ENCODE peak calls at places on chromosomes 6 and 20, in five cellular contexts. D is NCI-H1105 treated with DMSO at 0.1 percent for 48 hours, A is neuronal stem cell, V is Calu3, E is HCT116. W is an unnamed sample.

GRCh38 chr6:101286146-101286545 is 107.4 kb upstream of the GRIK2 start:
- DNase-seq in D (no peak), V (no peak), A (no peak), E (no peak), W (no peak)

GRCh38 chr6:22631101-22631500 is 61.7 kb downstream of the HDGFL1 start:
- DNase-seq in D (no peak), A (no peak), E (no peak), V (no peak), W (no peak)

GRCh38 chr20:5400164-5400762 is 83.5 kb upstream of the PROKR2 start:
- DNase-seq in A (peak; percentile 67), E (no peak), D (no peak), V (peak; percentile 15), W (no peak)

GRCh38 chr6:164164921-164165320 is 750.4 kb downstream of the QKI start:
- DNase-seq in E (no peak), V (no peak), A (no peak), D (no peak), W (no peak)

GRCh38 chr20:17562804-17563305 is 7.0 kb upstream of the DSTN start:
- DNase-seq in E (no peak), V (no peak), D (no peak), A (no peak), W (no peak)

GRCh38 chr6:15527838-15528617 is 134.8 kb downstream of the DTNBP1 start:
- DNase-seq in E (no peak), A (no peak), V (no peak), D (no peak), W (no peak)

GRCh38 chr6:33590531-33591198 is 10.6 kb upstream of the BAK1 start:
- DNase-seq in E (no peak), A (no peak), D (no peak), V (peak; percentile 65), W (no peak)

GRCh38 chr6:34543421-34543820 is 12.7 kb downstream of the SPDEF start:
- DNase-seq in A (no peak), D (no peak), V (no peak), E (no peak), W (no peak)

GRCh38 chr6:84953401-84953800 is 189.0 kb upstream of the TBX18 start:
- DNase-seq in E (no peak), A (no peak), V (no peak), D (no peak), W (no peak)

GRCh38 chr6:49339096-49339495 is 124.0 kb downstream of the MMUT start:
- DNase-seq in A (no peak), E (no peak), V (no peak), D (no peak), W (no peak)

GRCh38 chr6:82573200-82573972 is 209.8 kb downstream of the TPBG start:
- DNase-seq in V (no peak), E (no peak), D (no peak), A (no peak), W (no peak)

GRCh38 chr6:116779569-116780164 is 14.1 kb upstream of the FAM162B start:
- DNase-seq in V (peak; percentile 2), D (peak; percentile 66), A (peak; percentile 26), E (peak; percentile 28), W (no peak)

GRCh38 chr6:135267085-135267484 is 86.0 kb downstream of the MYB start:
- DNase-seq in D (peak; percentile 96), A (no peak), V (peak; percentile 13), E (no peak), W (no peak)

GRCh38 chr6:163335056-163335455 is 79.5 kb upstream of the QKI start:
- DNase-seq in V (no peak), E (no peak), A (no peak), D (no peak), W (no peak)

GRCh38 chr6:55853008-55854001 is 22.1 kb downstream of the BMP5 start:
- DNase-seq in A (no peak), V (no peak), E (no peak), D (no peak), W (no peak)

GRCh38 chr6:169240125-169240524 is 13.5 kb downstream of the THBS2 start:
- DNase-seq in A (no peak), V (no peak), E (no peak), D (no peak), W (no peak)

GRCh38 chr20:13400453-13400852 is 179.4 kb downstream of the ISM1 start:
- DNase-seq in V (no peak), D (no peak), A (no peak), E (no peak), W (no peak)

GRCh38 chr20:15491564-15491963 is 1081.7 kb downstream of the KIF16B start:
- DNase-seq in V (peak; percentile 4), D (no peak), A (no peak), E (no peak), W (no peak)

GRCh38 chr6:8904754-8905153 is 469.4 kb upstream of the SLC35B3 start:
- DNase-seq in V (no peak), D (no peak), E (no peak), A (no peak), W (no peak)

GRCh38 chr20:49575551-49576060 is 7.7 kb upstream of the PTGIS start:
- DNase-seq in D (peak; percentile 30), V (no peak), E (no peak), A (no peak), W (no peak)

GRCh38 chr6:124389127-124389526 is 573.1 kb upstream of the RNF217 start:
- DNase-seq in D (peak; percentile 54), E (no peak), A (no peak), V (no peak), W (no peak)

GRCh38 chr6:10472634-10473033 is 48.5 kb upstream of the GCNT2 start:
- DNase-seq in E (no peak), A (no peak), D (no peak), V (no peak), W (no peak)

GRCh38 chr20:56460459-56460858 is 8.0 kb upstream of the RTF2 start:
- DNase-seq in V (no peak), E (no peak), D (no peak), A (no peak), W (peak; percentile 60)

GRCh38 chr6:170147832-170148708 is 142.8 kb downstream of the DLL1 start:
- DNase-seq in D (no peak), A (no peak), V (no peak), E (no peak), W (peak; percentile 79)

GRCh38 chr20:7159903-7160302 is 392.4 kb downstream of the BMP2 start:
- DNase-seq in D (no peak), A (no peak), E (no peak), V (no peak), W (no peak)

GRCh38 chr6:1607557-1608221 is 2.0 kb upstream of the FOXC1 start:
- DNase-seq in V (no peak), E (no peak), A (no peak), D (peak; percentile 60), W (no peak)

GRCh38 chr6:115551510-115551909 is 509.2 kb downstream of the FRK start:
- DNase-seq in E (no peak), A (no peak), V (no peak), D (peak; percentile 96), W (no peak)

GRCh38 chr6:14876778-14877613 is 368.9 kb upstream of the JARID2 start:
- DNase-seq in E (no peak), A (no peak), V (peak; percentile 10), D (no peak), W (peak; percentile 25)

GRCh38 chr6:9250852-9251251 is 815.5 kb upstream of the SLC35B3 start:
- DNase-seq in D (peak; percentile 74), V (peak; percentile 55), A (peak; percentile 59), E (peak; percentile 63), W (no peak)

GRCh38 chr6:27031302-27031701 is 216.2 kb upstream of the PRSS16 start:
- DNase-seq in A (no peak), E (no peak), V (no peak), D (no peak), W (no peak)

GRCh38 chr6:2848851-2849250 is 7.2 kb upstream of the SERPINB1 start:
- DNase-seq in E (no peak), V (no peak), D (no peak), A (no peak), W (peak; percentile 39)

GRCh38 chr6:127716425-127716930 is 139.5 kb downstream of the C6orf58 start:
- DNase-seq in V (no peak), D (no peak), E (no peak), A (no peak), W (no peak)